ENCODE peak calls at places on chromosomes 6 and 20, in eight cellular contexts. One of them, this sample, is unnamed.

GRCh38 chr6:46288863-46289262 is 118.1 kb upstream of the ENPP5 start:
- DNase-seq in right cardiac atrium: no peak
- DNase-seq in K562: no peak
- DNase-seq in A673: no peak
- DNase-seq in A549: no peak
- DNase-seq in tibial nerve: no peak
- DNase-seq in brain microvascular endothelial cell: no peak
- DNase-seq in AG09309: no peak
- DNase-seq in this sample: no peak

GRCh38 chr20:63970714-63971431 is 1.1 kb upstream of the ZNF512B start:
- DNase-seq in right cardiac atrium: no peak
- DNase-seq in K562: no peak
- DNase-seq in A673: no peak
- DNase-seq in A549: no peak
- DNase-seq in tibial nerve: no peak
- DNase-seq in brain microvascular endothelial cell: no peak
- DNase-seq in AG09309: no peak
- DNase-seq in this sample: no peak

GRCh38 chr6:168120390-168121307 is 41.6 kb upstream of the FRMD1 start:
- DNase-seq in right cardiac atrium: no peak
- DNase-seq in K562: no peak
- DNase-seq in A673: no peak
- DNase-seq in A549: no peak
- DNase-seq in tibial nerve: no peak
- DNase-seq in brain microvascular endothelial cell: no peak
- DNase-seq in AG09309: no peak
- DNase-seq in this sample: no peak

GRCh38 chr6:27250955-27251671 is 3.6 kb downstream of the PRSS16 start:
- DNase-seq in right cardiac atrium: peak; percentile 84
- DNase-seq in K562: peak; percentile 95
- DNase-seq in A673: peak; percentile 91
- DNase-seq in A549: peak; percentile 88
- DNase-seq in tibial nerve: no peak
- DNase-seq in brain microvascular endothelial cell: peak; percentile 52
- DNase-seq in AG09309: no peak
- DNase-seq in this sample: peak; percentile 94

GRCh38 chr20:15711177-15711576 is 862.1 kb downstream of the KIF16B start:
- DNase-seq in right cardiac atrium: no peak
- DNase-seq in K562: no peak
- DNase-seq in A673: no peak
- DNase-seq in A549: no peak
- DNase-seq in tibial nerve: no peak
- DNase-seq in brain microvascular endothelial cell: no peak
- DNase-seq in AG09309: no peak
- DNase-seq in this sample: no peak

GRCh38 chr6:120874422-120874821 is 459.9 kb downstream of the TBC1D32 start:
- DNase-seq in right cardiac atrium: no peak
- DNase-seq in K562: no peak
- DNase-seq in A673: no peak
- DNase-seq in A549: no peak
- DNase-seq in tibial nerve: no peak
- DNase-seq in brain microvascular endothelial cell: no peak
- DNase-seq in AG09309: no peak
- DNase-seq in this sample: no peak

GRCh38 chr6:11096109-11096508 is 2.5 kb downstream of the SMIM13 start:
- DNase-seq in right cardiac atrium: no peak
- DNase-seq in K562: no peak
- DNase-seq in A673: peak; percentile 86
- DNase-seq in A549: peak; percentile 53
- DNase-seq in tibial nerve: no peak
- DNase-seq in brain microvascular endothelial cell: peak; percentile 72
- DNase-seq in AG09309: peak; percentile 52
- DNase-seq in this sample: peak; percentile 18

GRCh38 chr6:166056637-166057036 is 111.0 kb downstream of the TBXT start:
- DNase-seq in right cardiac atrium: peak; percentile 93
- DNase-seq in K562: no peak
- DNase-seq in A673: no peak
- DNase-seq in A549: no peak
- DNase-seq in tibial nerve: no peak
- DNase-seq in brain microvascular endothelial cell: peak; percentile 53
- DNase-seq in AG09309: no peak
- DNase-seq in this sample: no peak

GRCh38 chr6:165968409-165968807 is 199.2 kb downstream of the TBXT start:
- DNase-seq in right cardiac atrium: no peak
- DNase-seq in K562: no peak
- DNase-seq in A673: no peak
- DNase-seq in A549: no peak
- DNase-seq in tibial nerve: no peak
- DNase-seq in brain microvascular endothelial cell: no peak
- DNase-seq in AG09309: no peak
- DNase-seq in this sample: no peak

GRCh38 chr6:30688569-30688968 is 2.1 kb upstream of the PPP1R18 start:
- DNase-seq in right cardiac atrium: peak; percentile 44
- DNase-seq in K562: no peak
- DNase-seq in A673: no peak
- DNase-seq in A549: no peak
- DNase-seq in tibial nerve: no peak
- DNase-seq in brain microvascular endothelial cell: no peak
- DNase-seq in AG09309: no peak
- DNase-seq in this sample: no peak

GRCh38 chr6:167299641-167300308 is 8.7 kb downstream of the UNC93A start:
- DNase-seq in right cardiac atrium: no peak
- DNase-seq in K562: no peak
- DNase-seq in A673: no peak
- DNase-seq in A549: no peak
- DNase-seq in tibial nerve: no peak
- DNase-seq in brain microvascular endothelial cell: no peak
- DNase-seq in AG09309: no peak
- DNase-seq in this sample: no peak

GRCh38 chr20:22006306-22006705 is 300.8 kb downstream of the PAX1 start:
- DNase-seq in right cardiac atrium: no peak
- DNase-seq in K562: no peak
- DNase-seq in A673: no peak
- DNase-seq in A549: no peak
- DNase-seq in tibial nerve: no peak
- DNase-seq in brain microvascular endothelial cell: no peak
- DNase-seq in AG09309: no peak
- DNase-seq in this sample: no peak

GRCh38 chr6:157575436-157576145 is 194.6 kb downstream of the ZDHHC14 start:
- DNase-seq in right cardiac atrium: no peak
- DNase-seq in K562: no peak
- DNase-seq in A673: no peak
- DNase-seq in A549: no peak
- DNase-seq in tibial nerve: no peak
- DNase-seq in brain microvascular endothelial cell: no peak
- DNase-seq in AG09309: no peak
- DNase-seq in this sample: no peak

GRCh38 chr6:74805841-74806696 is 399.8 kb downstream of the COL12A1 start:
- DNase-seq in right cardiac atrium: peak; percentile 51
- DNase-seq in K562: no peak
- DNase-seq in A673: no peak
- DNase-seq in A549: no peak
- DNase-seq in tibial nerve: no peak
- DNase-seq in brain microvascular endothelial cell: no peak
- DNase-seq in AG09309: no peak
- DNase-seq in this sample: no peak

GRCh38 chr6:108798672-108799355 is 49.4 kb upstream of the ARMC2 start:
- DNase-seq in right cardiac atrium: peak; percentile 73
- DNase-seq in K562: no peak
- DNase-seq in A673: peak; percentile 52
- DNase-seq in A549: no peak
- DNase-seq in tibial nerve: no peak
- DNase-seq in brain microvascular endothelial cell: no peak
- DNase-seq in AG09309: no peak
- DNase-seq in this sample: peak; percentile 57

GRCh38 chr6:108653864-108654402 is 93.2 kb downstream of the FOXO3 start:
- DNase-seq in right cardiac atrium: peak; percentile 88
- DNase-seq in K562: no peak
- DNase-seq in A673: no peak
- DNase-seq in A549: no peak
- DNase-seq in tibial nerve: peak; percentile 55
- DNase-seq in brain microvascular endothelial cell: no peak
- DNase-seq in AG09309: no peak
- DNase-seq in this sample: no peak

GRCh38 chr6:7749493-7749892 is 23.6 kb downstream of the BMP6 start:
- DNase-seq in right cardiac atrium: no peak
- DNase-seq in K562: no peak
- DNase-seq in A673: no peak
- DNase-seq in A549: no peak
- DNase-seq in tibial nerve: no peak
- DNase-seq in brain microvascular endothelial cell: no peak
- DNase-seq in AG09309: no peak
- DNase-seq in this sample: no peak

GRCh38 chr6:131652472-131652871 is 15.4 kb downstream of the ENPP3 start:
- DNase-seq in right cardiac atrium: no peak
- DNase-seq in K562: no peak
- DNase-seq in A673: no peak
- DNase-seq in A549: no peak
- DNase-seq in tibial nerve: no peak
- DNase-seq in brain microvascular endothelial cell: no peak
- DNase-seq in AG09309: no peak
- DNase-seq in this sample: no peak

GRCh38 chr6:119880840-119881239 is 531.3 kb upstream of the MAN1A1 start:
- DNase-seq in right cardiac atrium: no peak
- DNase-seq in K562: no peak
- DNase-seq in A673: no peak
- DNase-seq in A549: no peak
- DNase-seq in tibial nerve: no peak
- DNase-seq in brain microvascular endothelial cell: no peak
- DNase-seq in AG09309: no peak
- DNase-seq in this sample: no peak

GRCh38 chr6:159778542-159778941 is 10.9 kb downstream of the TCP1 start:
- DNase-seq in right cardiac atrium: no peak
- DNase-seq in K562: peak; percentile 30
- DNase-seq in A673: no peak
- DNase-seq in A549: no peak
- DNase-seq in tibial nerve: no peak
- DNase-seq in brain microvascular endothelial cell: no peak
- DNase-seq in AG09309: no peak
- DNase-seq in this sample: no peak

DNA sequence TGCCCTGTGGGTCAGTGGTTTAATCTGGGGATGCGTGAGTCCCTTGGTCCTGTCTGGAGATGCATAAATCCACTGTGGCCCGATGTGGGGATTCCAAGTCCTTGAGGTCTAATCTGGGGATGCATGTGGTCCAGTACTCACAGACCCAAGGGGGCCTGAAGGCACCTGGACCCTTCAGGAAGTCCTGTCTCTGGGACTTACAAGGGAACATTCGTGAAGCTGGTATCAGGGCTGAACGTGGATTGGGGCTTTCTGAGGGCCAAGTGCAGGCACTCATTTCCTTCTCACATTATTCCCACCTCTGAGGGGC is 25.2 kb upstream of the GTSF1L start:
- DNase-seq in right cardiac atrium: no peak
- DNase-seq in K562: no peak
- DNase-seq in A673: no peak
- DNase-seq in A549: no peak
- DNase-seq in tibial nerve: no peak
- DNase-seq in brain microvascular endothelial cell: no peak
- DNase-seq in AG09309: no peak
- DNase-seq in this sample: no peak
- H3K4me3 ChIP-seq in right cardiac atrium: no peak overlapping the region
- H3K4me3 ChIP-seq in K562: no peak overlapping the region
- H3K4me3 ChIP-seq in A673: no peak overlapping the region
- H3K4me3 ChIP-seq in A549: no peak overlapping the region
- H3K4me3 ChIP-seq in tibial nerve: no peak overlapping the region
- H3K4me3 ChIP-seq in brain microvascular endothelial cell: no peak overlapping the region
- H3K4me3 ChIP-seq in AG09309: no peak overlapping the region
- H3K4me3 ChIP-seq in this sample: no peak overlapping the region

DNA sequence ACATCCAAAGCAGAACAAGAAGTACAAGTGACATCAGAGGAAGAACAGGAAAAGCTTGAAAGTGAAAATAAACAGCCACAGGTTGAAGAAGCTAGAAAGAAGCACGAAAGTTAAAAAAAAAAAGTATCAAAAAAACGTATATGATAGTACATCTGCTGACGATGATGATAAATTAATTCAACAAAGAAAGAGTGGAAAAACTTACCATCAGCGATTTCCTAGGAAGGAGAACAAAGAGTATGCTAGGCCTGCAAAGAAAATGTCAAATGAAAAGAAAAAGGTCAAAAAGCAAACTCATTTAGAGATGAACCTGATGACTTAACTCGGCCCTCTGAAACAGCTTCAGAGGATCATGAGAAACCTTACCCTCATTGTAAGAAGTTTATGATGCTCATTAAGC is 3.7 kb downstream of the SAYSD1 start:
- DNase-seq in right cardiac atrium: no peak
- DNase-seq in K562: no peak
- DNase-seq in A673: no peak
- DNase-seq in A549: no peak
- DNase-seq in tibial nerve: no peak
- DNase-seq in brain microvascular endothelial cell: no peak
- DNase-seq in AG09309: no peak
- DNase-seq in this sample: no peak
- H3K4me3 ChIP-seq in right cardiac atrium: no peak overlapping the region
- H3K4me3 ChIP-seq in K562: no peak overlapping the region
- H3K4me3 ChIP-seq in A673: no peak overlapping the region
- H3K4me3 ChIP-seq in A549: no peak overlapping the region
- H3K4me3 ChIP-seq in tibial nerve: no peak overlapping the region
- H3K4me3 ChIP-seq in brain microvascular endothelial cell: no peak overlapping the region
- H3K4me3 ChIP-seq in AG09309: no peak overlapping the region
- H3K4me3 ChIP-seq in this sample: no peak overlapping the region

GRCh38 chr20:13723015-13723414 is 61.7 kb downstream of the ESF1 start:
- DNase-seq in right cardiac atrium: no peak
- DNase-seq in K562: no peak
- DNase-seq in A673: peak; percentile 7
- DNase-seq in A549: no peak
- DNase-seq in tibial nerve: no peak
- DNase-seq in brain microvascular endothelial cell: no peak
- DNase-seq in AG09309: peak; percentile 23
- DNase-seq in this sample: peak; percentile 26

GRCh38 chr20:13718161-13718560 is 66.6 kb downstream of the ESF1 start:
- DNase-seq in right cardiac atrium: no peak
- DNase-seq in K562: no peak
- DNase-seq in A673: no peak
- DNase-seq in A549: no peak
- DNase-seq in tibial nerve: no peak
- DNase-seq in brain microvascular endothelial cell: no peak
- DNase-seq in AG09309: no peak
- DNase-seq in this sample: no peak

DNA sequence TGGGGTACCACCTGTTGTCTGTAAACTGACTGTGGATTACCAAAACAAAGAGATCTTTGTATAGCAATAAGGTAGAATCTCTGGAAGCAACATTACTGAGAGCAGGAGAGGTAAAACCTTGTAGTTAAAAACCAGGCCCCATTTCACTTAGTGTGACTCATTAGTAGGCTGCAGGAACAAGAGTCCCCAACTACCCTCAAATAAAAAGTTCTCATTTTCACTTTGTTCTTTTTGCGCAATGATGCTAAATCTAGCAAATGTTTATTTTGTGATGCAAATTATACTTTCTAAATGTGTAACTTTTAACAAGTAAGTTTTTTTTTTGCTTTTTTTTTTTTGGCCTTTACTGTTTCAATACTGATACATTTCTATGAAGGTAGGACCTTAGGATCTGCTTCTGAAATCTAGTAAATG is 67.1 kb downstream of the ESF1 start:
- DNase-seq in right cardiac atrium: no peak
- DNase-seq in K562: no peak
- DNase-seq in A673: no peak
- DNase-seq in A549: no peak
- DNase-seq in tibial nerve: no peak
- DNase-seq in brain microvascular endothelial cell: no peak
- DNase-seq in AG09309: no peak
- DNase-seq in this sample: no peak
- H3K4me3 ChIP-seq in right cardiac atrium: no peak overlapping the region
- H3K4me3 ChIP-seq in K562: no peak overlapping the region
- H3K4me3 ChIP-seq in A673: no peak overlapping the region
- H3K4me3 ChIP-seq in A549: no peak overlapping the region
- H3K4me3 ChIP-seq in tibial nerve: no peak overlapping the region
- H3K4me3 ChIP-seq in brain microvascular endothelial cell: no peak overlapping the region
- H3K4me3 ChIP-seq in AG09309: no peak overlapping the region
- H3K4me3 ChIP-seq in this sample: no peak overlapping the region

GRCh38 chr6:36324191-36324590 is 12.5 kb downstream of the BNIP5 start:
- DNase-seq in right cardiac atrium: no peak
- DNase-seq in K562: no peak
- DNase-seq in A673: no peak
- DNase-seq in A549: no peak
- DNase-seq in tibial nerve: no peak
- DNase-seq in brain microvascular endothelial cell: no peak
- DNase-seq in AG09309: no peak
- DNase-seq in this sample: no peak
- H3K4me3 ChIP-seq in right cardiac atrium: no peak overlapping the region
- H3K4me3 ChIP-seq in K562: no peak overlapping the region
- H3K4me3 ChIP-seq in A673: no peak overlapping the region
- H3K4me3 ChIP-seq in A549: no peak overlapping the region
- H3K4me3 ChIP-seq in tibial nerve: no peak overlapping the region
- H3K4me3 ChIP-seq in brain microvascular endothelial cell: no peak overlapping the region
- H3K4me3 ChIP-seq in AG09309: no peak overlapping the region
- H3K4me3 ChIP-seq in this sample: no peak overlapping the region

This sample was measured in cardiac muscle cell.